ENCODE peak calls at places on chromosome 10, in nine cellular contexts. W is AG08396; R is upper lobe of right lung; N is cardiac muscle cell; L is NCI-H1092 treated with DMSO at 0.1 percent for 48 hours; S is WTC11; U is CD8-positive, alpha-beta T cell; J is IMR-90; O is HTR-8/SVneo. G is an unnamed sample.

GRCh38 chr10:24153537-24153936 is 55.4 kb upstream of the KIAA1217 start:
- DNase-seq in J (no peak), R (no peak), W (no peak), L (no peak), U (no peak), N (no peak), S (no peak), O (no peak), G (no peak)

GRCh38 chr10:10685566-10685965 is 332.1 kb upstream of the CELF2 start:
- DNase-seq in O (no peak), R (no peak), U (no peak), J (no peak), S (no peak), N (no peak), L (no peak), W (no peak), G (no peak)

GRCh38 chr10:803041-803741 is 113.7 kb upstream of the DIP2C start:
- DNase-seq in S (no peak), L (no peak), J (no peak), N (no peak), W (no peak), R (no peak), O (no peak), U (no peak), G (no peak)

GRCh38 chr10:61606971-61607907 is 55.5 kb upstream of the CABCOCO1 start:
- DNase-seq in L (peak), R (no peak), N (no peak), U (no peak), J (no peak), W (no peak), S (no peak), O (peak), G (no peak)

GRCh38 chr10:76456190-76456589 is 1024.8 kb downstream of the LRMDA start:
- DNase-seq in W (no peak), U (no peak), N (peak), R (no peak), J (no peak), S (no peak), L (no peak), O (no peak), G (no peak)

GRCh38 chr10:20185116-20185515 is 368.9 kb downstream of the PLXDC2 start:
- DNase-seq in N (peak), O (no peak), J (no peak), W (no peak), U (no peak), S (no peak), L (no peak), R (no peak), G (no peak)

GRCh38 chr10:57955076-57955475 is 312.6 kb downstream of the IPMK start:
- DNase-seq in O (no peak), L (no peak), U (no peak), N (peak), S (no peak), W (no peak), R (no peak), J (peak), G (no peak)

GRCh38 chr10:5566606-5567005 is 41.8 kb downstream of the CALML3 start:
- DNase-seq in R (peak), U (no peak), N (no peak), W (no peak), J (peak), S (no peak), L (no peak), O (no peak), G (no peak)

GRCh38 chr10:98172073-98172472 is 37.6 kb downstream of the R3HCC1L start:
- DNase-seq in R (no peak), W (no peak), S (no peak), L (no peak), O (no peak), U (no peak), J (no peak), N (peak), G (no peak)

GRCh38 chr10:132638130-132638515 is 100.5 kb downstream of the INPP5A start:
- DNase-seq in S (no peak), W (no peak), O (no peak), R (peak), L (no peak), J (no peak), N (no peak), U (no peak), G (no peak)

GRCh38 chr10:78456649-78457400 is 423.2 kb downstream of the RPS24 start:
- DNase-seq in N (no peak), O (no peak), R (no peak), L (no peak), S (no peak), J (no peak), U (no peak), W (no peak), G (no peak)

GRCh38 chr10:12221323-12222298 is 25.6 kb downstream of the CDC123 start:
- DNase-seq in O (peak), U (no peak), W (peak), S (no peak), R (no peak), J (peak), N (peak), L (no peak), G (peak)

GRCh38 chr10:44280615-44281014 is 104.3 kb downstream of the CXCL12 start:
- DNase-seq in J (no peak), R (no peak), N (no peak), W (no peak), O (no peak), L (no peak), U (no peak), S (no peak), G (no peak)

GRCh38 chr10:103491729-103492364 is 1.7 kb upstream of the NEURL1 start:
- DNase-seq in L (no peak), J (peak), U (no peak), S (no peak), N (peak), W (peak), R (no peak), O (peak), G (peak)

GRCh38 chr10:115659616-115660015 is 566.5 kb downstream of the ATRNL1 start:
- DNase-seq in W (no peak), U (no peak), L (no peak), J (no peak), N (no peak), S (no peak), O (no peak), R (no peak), G (no peak)

GRCh38 chr10:63763744-63764143 is 242.5 kb downstream of the REEP3 start:
- DNase-seq in L (no peak), J (peak), U (no peak), S (no peak), N (no peak), O (no peak), R (no peak), W (peak), G (peak)

GRCh38 chr10:118028619-118029018 is 18.1 kb downstream of the RAB11FIP2 start:
- DNase-seq in J (no peak), R (no peak), S (no peak), W (no peak), L (no peak), O (no peak), U (no peak), N (no peak), G (no peak)

GRCh38 chr10:31320598-31321211 is 1.7 kb downstream of the ZEB1 start:
- DNase-seq in J (peak), N (peak), U (peak), W (peak), S (peak), O (peak), L (peak), R (no peak), G (peak)

GRCh38 chr10:21978191-21978862 is 25.2 kb downstream of the DNAJC1 start:
- DNase-seq in J (peak), L (peak), O (no peak), W (no peak), R (no peak), S (no peak), N (peak), U (no peak), G (no peak)

GRCh38 chr10:101062231-101063161 is 707 bp downstream of the KAZALD1 start:
- DNase-seq in U (peak), N (peak), R (peak), W (peak), L (peak), J (peak), O (no peak), S (peak), G (no peak)

G was measured in H54.